ENCODE peak calls at places on chromosome 9, in four cellular contexts. O, M, S and U are unnamed samples. For H3K36me3, the result is how much of the 10 kb centered on the place peaks cover.

GRCh38 chr9:36306481-36307306 is 48.4 kb upstream of the GNE start:
- DNase-seq in O (no peak), M (no peak), S (no peak), U (no peak)

GRCh38 chr9:132591751-132592314 is 9.4 kb downstream of the BARHL1 start:
- DNase-seq in M (no peak), O (no peak), S (no peak), U (no peak)

GRCh38 chr9:93288891-93289883 is 105.2 kb downstream of the WNK2 start:
- DNase-seq in O (peak), M (no peak), S (peak), U (no peak)

GRCh38 chr9:111969622-111970021 is 73.0 kb downstream of the UGCG start:
- DNase-seq in M (no peak), S (no peak), O (no peak), U (no peak)

GRCh38 chr9:13787234-13787833 is 507.8 kb upstream of the MPDZ start:
- DNase-seq in S (no peak), O (no peak), M (no peak), U (no peak)

GRCh38 chr9:109118802-109119438 is 827 bp downstream of the TMEM245 start:
- DNase-seq in O (peak), M (no peak), S (peak), U (peak)

GRCh38 chr9:942805-943580 is 33.5 kb upstream of the DMRT3 start:
- DNase-seq in O (no peak), M (no peak), S (no peak), U (no peak)

GRCh38 chr9:128415222-128415621 is 5.4 kb upstream of the CERCAM start:
- DNase-seq in O (no peak), M (no peak), S (no peak), U (no peak)

GRCh38 chr9:109497193-109498165 is 628 bp downstream of the PTPN3 start:
- DNase-seq in S (no peak), M (no peak), O (no peak), U (no peak)

GRCh38 chr9:17422994-17423680 is 155.7 kb upstream of the SH3GL2 start:
- DNase-seq in M (no peak), O (peak), S (no peak), U (no peak)

GRCh38 chr9:79667716-79668458 is 96.1 kb downstream of the TLE4 start:
- DNase-seq in M (no peak), O (no peak), S (no peak), U (no peak)

GRCh38 chr9:127971357-127972315 is 9.2 kb downstream of the EEIG1 start:
- DNase-seq in O (peak), M (no peak), S (no peak), U (no peak)

GRCh38 chr9:79936336-79936735 is 364.6 kb downstream of the TLE4 start:
- DNase-seq in M (no peak), O (no peak), S (no peak), U (no peak)

GRCh38 chr9:127875306-127875966 is 2.0 kb downstream of the AK1 start:
- DNase-seq in S (no peak), M (no peak), O (peak), U (no peak)

GRCh38 chr9:105296889-105297288 is 52.4 kb downstream of the SLC44A1 start:
- DNase-seq in M (no peak), O (peak), S (no peak), U (no peak)

GRCh38 chr9:132046456-132046855 is 33.2 kb downstream of the MED27 start:
- DNase-seq in S (no peak), O (peak), M (no peak), U (no peak)

GRCh38 chr9:76592105-76593010 is 133.4 kb downstream of the GCNT1 start:
- DNase-seq in M (no peak), S (no peak), O (no peak), U (peak)

GRCh38 chr9:121700831-121701419 is 49.5 kb downstream of the DAB2IP start:
- DNase-seq in S (no peak), O (no peak), M (no peak), U (no peak)

GRCh38 chr9:25505644-25506043 is 172.6 kb downstream of the TUSC1 start:
- DNase-seq in M (no peak), S (no peak), O (no peak), U (no peak)

GRCh38 chr9:123391946-123392345 is 35.9 kb downstream of the CRB2 start:
- DNase-seq in S (no peak), O (no peak), M (no peak), U (no peak)

GRCh38 chr9:38687389-38687842 is 32.5 kb downstream of the FAM240B start:
- DNase-seq in S (no peak), M (peak), O (peak), U (no peak)

GRCh38 chr9:87455407-87455806 is 42.3 kb upstream of the DAPK1 start:
- DNase-seq in M (no peak), S (no peak), O (no peak), U (no peak)

GRCh38 chr9:2292733-2293132 is 277.6 kb downstream of the SMARCA2 start:
- DNase-seq in M (no peak), O (no peak), S (no peak), U (no peak)

GRCh38 chr9:93697352-93698139 is 121.2 kb downstream of the PHF2 start:
- DNase-seq in O (no peak), M (no peak), S (no peak), U (no peak)

GRCh38 chr9:22040760-22041159 is 31.7 kb upstream of the CDKN2B start:
- DNase-seq in M (no peak), O (peak), S (no peak), U (peak)

GRCh38 chr9:70229026-70229425 is 29.8 kb upstream of the SMC5 start:
- DNase-seq in S (no peak), O (no peak), M (no peak), U (no peak)

GRCh38 chr9:4222357-4222756 is 77.5 kb downstream of the GLIS3 start:
- DNase-seq in O (peak), M (no peak), S (no peak), U (no peak)

GRCh38 chr9:120571443-120572257 is 8.3 kb downstream of the CDK5RAP2 start:
- DNase-seq in S (peak), M (no peak), O (no peak), U (peak)

GRCh38 chr9:126393876-126394275 is 67.2 kb downstream of the MVB12B start:
- DNase-seq in M (no peak), O (peak), S (no peak), U (no peak)

GRCh38 chr9:69122391-69123141 is 51.5 kb upstream of the TJP2 start:
- DNase-seq in O (peak), S (no peak), M (no peak), U (no peak)

GRCh38 chr9:136848393-136849037 is 694 bp upstream of the PHPT1 start:
- DNase-seq in M (no peak), S (peak), O (no peak), U (no peak)

GRCh38 chr9:2017209-2017458 is 2.0 kb downstream of the SMARCA2 start:
- DNase-seq in M (no peak), S (no peak), O (no peak), U (no peak)

GRCh38 chr9:35102465-35102768 is 514 bp downstream of the STOML2 start:
- DNase-seq in O (peak), S (no peak), M (no peak), U (no peak)

GRCh38 chr9:96818535-96818934 is 35.8 kb downstream of the ZNF782 start:
- DNase-seq in S (no peak), M (no peak), O (peak), U (no peak)
- H3K4me3 ChIP-seq in S (no peak), M (no peak), O (no peak), U (no peak)

GRCh38 chr9:129559506-129559881 is 61.4 kb downstream of the C9orf50 start:
- DNase-seq in S (no peak), M (no peak), O (no peak), U (no peak)
- H3K27ac ChIP-seq in S (no peak), M (no peak), O (peak), U (no peak)

DNA sequence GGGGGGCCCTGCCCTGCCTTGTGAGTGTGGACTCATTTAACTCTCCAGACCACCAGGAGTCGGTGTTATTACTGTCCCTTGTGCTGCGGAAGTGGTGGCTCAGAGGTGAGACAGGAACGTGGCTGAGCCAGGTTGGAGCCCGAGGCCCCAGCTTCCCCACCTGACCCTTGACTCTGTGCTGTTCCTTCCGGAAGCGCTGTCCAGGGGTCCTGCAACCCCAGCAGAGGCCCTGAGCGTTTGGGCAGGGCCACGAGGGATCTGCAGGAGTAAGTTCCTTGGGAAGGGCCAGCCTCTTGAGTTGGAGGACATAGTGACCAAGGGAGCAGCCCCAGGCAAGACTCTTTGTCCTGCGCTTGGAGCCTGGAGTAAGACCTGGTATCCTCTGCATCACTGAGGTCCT is 99.6 kb downstream of the RXRA start:
- DNase-seq in M (no peak), S (no peak), O (no peak), U (no peak)
- H3K36me3 ChIP-seq in M (under half), S (half or more), O (half or more), U (under half)

GRCh38 chr9:91417602-91418218 is 5.9 kb downstream of the NFIL3 start:
- DNase-seq in M (no peak), S (no peak), O (no peak), U (no peak)

GRCh38 chr9:91421022-91421765 is 2.4 kb downstream of the NFIL3 start:
- DNase-seq in M (no peak), O (peak), S (no peak), U (no peak)

GRCh38 chr9:91420471-91421021 is 3.1 kb downstream of the NFIL3 start:
- DNase-seq in O (peak), S (no peak), M (no peak), U (peak)

GRCh38 chr9:91421987-91422765 is 1.5 kb downstream of the NFIL3 start:
- DNase-seq in M (no peak), S (no peak), O (peak), U (no peak)

DNA sequence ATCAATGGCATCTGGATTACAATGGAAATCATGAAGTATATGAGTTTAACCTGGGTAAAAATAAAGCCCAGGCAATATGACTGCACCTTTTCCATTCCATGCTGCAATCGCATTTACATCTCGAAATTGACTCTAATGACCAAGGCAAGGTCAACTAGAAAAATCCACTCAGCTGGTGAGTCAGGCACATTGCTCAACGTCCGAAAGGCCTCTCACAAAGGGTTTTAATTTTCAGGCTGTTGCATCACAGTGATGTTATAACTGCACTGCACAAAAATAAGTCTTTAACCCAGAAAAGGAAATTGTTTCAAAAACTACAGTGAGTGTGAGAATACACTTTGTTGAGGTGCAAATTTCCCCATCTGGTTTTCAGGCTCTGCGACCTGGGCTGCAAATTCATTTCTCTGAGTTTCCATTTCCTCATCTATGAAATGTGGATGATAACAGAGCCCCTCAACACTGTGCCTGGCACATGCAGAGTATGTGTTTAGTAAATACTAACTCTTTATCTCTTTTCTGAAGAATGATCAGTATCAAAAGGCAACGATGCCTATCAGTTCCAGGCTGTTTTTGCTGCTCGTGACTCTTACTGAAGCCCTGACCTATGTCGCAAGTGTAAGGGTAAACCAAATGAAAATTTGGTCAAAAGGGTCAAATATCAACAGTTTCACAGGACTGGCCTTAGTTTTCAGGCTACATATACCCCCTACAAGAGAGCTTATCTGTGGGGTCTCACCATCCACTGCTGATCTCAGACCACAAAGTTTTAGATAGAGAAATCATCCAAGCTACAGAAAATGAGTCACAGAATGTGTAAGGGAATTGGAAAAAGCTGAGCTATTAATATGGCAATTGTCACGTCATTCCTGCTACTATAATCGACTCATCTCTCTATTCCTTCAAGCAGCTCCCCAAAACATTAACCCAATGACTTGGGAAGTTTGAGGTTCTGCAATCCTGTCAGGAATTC is 4.1 kb downstream of the NFIL3 start:
- DNase-seq in O (peak), S (peak), M (no peak), U (peak)
- H3K4me3 ChIP-seq in O (no peak), S (no peak), M (no peak), U (no peak)